ENCODE peak calls at places on chromosomes 6 and 20, in five cellular contexts. Q is GM12864, L is SW480, Y is amniotic stem cell, U is H54. F is an unnamed sample.
A peak's percentile ranks its signal among the peaks of the same experiment; 100 is the strongest.

GRCh38 chr6:156848533-156848932 is 71.4 kb downstream of the ARID1B start:
- DNase-seq in Q (no peak), L (no peak), Y (no peak), U (no peak), F (no peak)

GRCh38 chr20:37567671-37568588 is 40.3 kb upstream of the BLCAP start:
- DNase-seq in Q (no peak), L (peak; percentile 55), Y (no peak), U (no peak), F (no peak)

GRCh38 chr6:162998777-162999176 is 271.0 kb downstream of the PACRG start:
- DNase-seq in Q (no peak), L (no peak), Y (no peak), U (no peak), F (no peak)

GRCh38 chr20:54995553-54995952 is 520.2 kb downstream of the DOK5 start:
- DNase-seq in Q (no peak), L (no peak), Y (no peak), U (peak; percentile 35), F (no peak)

GRCh38 chr20:49181265-49181877 is 6.8 kb downstream of the STAU1 start:
- DNase-seq in Q (no peak), L (no peak), Y (no peak), U (no peak), F (no peak)

GRCh38 chr6:98958791-98959190 is 11.0 kb upstream of the FBXL4 start:
- DNase-seq in Q (no peak), L (no peak), Y (no peak), U (no peak), F (no peak)

GRCh38 chr20:51153867-51154707 is 131.2 kb upstream of the KCNG1 start:
- DNase-seq in Q (no peak), L (no peak), Y (no peak), U (no peak), F (no peak)

GRCh38 chr6:90610671-90611542 is 24.0 kb upstream of the MAP3K7 start:
- DNase-seq in Q (no peak), L (no peak), Y (no peak), U (no peak), F (peak; percentile 10)

GRCh38 chr6:93293399-93294271 is 125.7 kb downstream of the EPHA7 start:
- DNase-seq in Q (no peak), L (no peak), Y (no peak), U (no peak), F (no peak)

GRCh38 chr20:40339661-40340449 is 349.2 kb downstream of the MAFB start:
- DNase-seq in Q (no peak), L (no peak), Y (no peak), U (no peak), F (no peak)

GRCh38 chr6:114144887-114145851 is 174.2 kb upstream of the HDAC2 start:
- DNase-seq in Q (no peak), L (no peak), Y (no peak), U (no peak), F (no peak)

GRCh38 chr20:12394786-12395185 is 477.1 kb downstream of the BTBD3 start:
- DNase-seq in Q (no peak), L (peak; percentile 9), Y (no peak), U (no peak), F (no peak)

GRCh38 chr6:45613678-45614077 is 235.9 kb upstream of the SUPT3H start:
- DNase-seq in Q (no peak), L (no peak), Y (no peak), U (no peak), F (no peak)

GRCh38 chr6:116370717-116371383 is at the start of gene DSE:
- DNase-seq in Q (no peak), L (peak; percentile 16), Y (peak; percentile 76), U (peak; percentile 54), F (peak; percentile 37)

GRCh38 chr6:13787146-13787545 is 27.2 kb downstream of the MCUR1 start:
- DNase-seq in Q (no peak), L (no peak), Y (peak; percentile 6), U (no peak), F (no peak)

GRCh38 chr6:90478278-90478677 is 108.6 kb downstream of the MAP3K7 start:
- DNase-seq in Q (no peak), L (no peak), Y (no peak), U (no peak), F (no peak)